ENCODE peak calls at places on chromosome 7, in four cellular contexts. H, W, O and R are unnamed samples.

GRCh38 chr7:130492519-130493274 is 812 bp downstream of the MEST start:
- DNase-seq in H (no peak), W (no peak), O (peak; percentile 12), R (no peak)

GRCh38 chr7:134831862-134832261 is 52.4 kb downstream of the CALD1 start:
- DNase-seq in H (peak; percentile 16), W (no peak), O (peak; percentile 74), R (peak; percentile 14)

GRCh38 chr7:74461970-74462706 is 8.4 kb downstream of the GTF2IRD1 start:
- DNase-seq in H (no peak), W (no peak), O (no peak), R (no peak)

GRCh38 chr7:120783273-120783672 is 74.7 kb downstream of the TSPAN12 start:
- DNase-seq in H (no peak), W (no peak), O (no peak), R (no peak)

GRCh38 chr7:142899661-142900060 is 14.1 kb upstream of the TRPV6 start:
- DNase-seq in H (no peak), W (no peak), O (no peak), R (no peak)

GRCh38 chr7:129494041-129494440 is 8.3 kb upstream of the SMKR1 start:
- DNase-seq in H (no peak), W (no peak), O (peak; percentile 93), R (no peak)

GRCh38 chr7:229184-229964 is 37.0 kb downstream of the FAM20C start:
- DNase-seq in H (no peak), W (no peak), O (peak; percentile 84), R (peak; percentile 59)

GRCh38 chr7:2239242-2239641 is 2.8 kb downstream of the MRM2 start:
- DNase-seq in H (no peak), W (no peak), O (no peak), R (no peak)

GRCh38 chr7:80488406-80488805 is 23.5 kb downstream of the GNAT3 start:
- DNase-seq in H (no peak), W (no peak), O (peak; percentile 55), R (no peak)

GRCh38 chr7:2929321-2930201 is 85.5 kb upstream of the GNA12 start:
- DNase-seq in H (no peak), W (no peak), O (no peak), R (peak; percentile 25)

GRCh38 chr7:13850185-13850752 is 139.2 kb downstream of the ETV1 start:
- DNase-seq in H (no peak), W (peak; percentile 55), O (peak; percentile 96), R (no peak)

GRCh38 chr7:22430457-22430856 is 69.5 kb downstream of the STEAP1B start:
- DNase-seq in H (no peak), W (no peak), O (peak; percentile 92), R (no peak)

GRCh38 chr7:132490474-132490873 is 85.8 kb downstream of the PLXNA4 start:
- DNase-seq in H (no peak), W (no peak), O (no peak), R (no peak)

GRCh38 chr7:99835189-99835588 is 7.4 kb downstream of the CYP3A43 start:
- DNase-seq in H (no peak), W (no peak), O (no peak), R (no peak)

GRCh38 chr7:82210422-82211184 is 233.0 kb downstream of the CACNA2D1 start:
- DNase-seq in H (no peak), W (no peak), O (peak; percentile 61), R (no peak)

GRCh38 chr7:77629797-77630196 is 66.5 kb upstream of the RSBN1L start:
- DNase-seq in H (no peak), W (no peak), O (no peak), R (no peak)

GRCh38 chr7:77516085-77516484 is 21.0 kb upstream of the PTPN12 start:
- DNase-seq in H (no peak), W (no peak), O (no peak), R (no peak)

GRCh38 chr7:28685291-28685659 is 272.9 kb downstream of the TRIL start:
- DNase-seq in H (peak; percentile 41), W (no peak), O (no peak), R (peak; percentile 77)

GRCh38 chr7:116888895-116889294 is 26.5 kb downstream of the CAPZA2 start:
- DNase-seq in H (no peak), W (no peak), O (no peak), R (no peak)

GRCh38 chr7:94466516-94466915 is 43.1 kb upstream of the CASD1 start:
- DNase-seq in H (no peak), W (no peak), O (no peak), R (no peak)

GRCh38 chr7:4878336-4879335 is 4.9 kb downstream of the RADIL start:
- DNase-seq in H (no peak), W (no peak), O (no peak), R (peak; percentile 85)

GRCh38 chr7:111012799-111013675 is 77.9 kb upstream of the LRRN3 start:
- DNase-seq in H (no peak), W (peak; percentile 18), O (no peak), R (no peak)

GRCh38 chr7:68730871-68731403 is 867.3 kb upstream of the AUTS2 start:
- DNase-seq in H (no peak), W (no peak), O (no peak), R (no peak)

GRCh38 chr7:142785841-142786250 is 15.1 kb downstream of the PRSS2 start:
- DNase-seq in H (no peak), W (peak; percentile 85), O (no peak), R (no peak)

GRCh38 chr7:154640266-154640865 is 362.6 kb downstream of the PAXIP1 start:
- DNase-seq in H (peak; percentile 18), W (no peak), O (no peak), R (peak; percentile 48)

GRCh38 chr7:98171449-98171848 is 39.8 kb upstream of the BHLHA15 start:
- DNase-seq in H (no peak), W (no peak), O (no peak), R (no peak)

GRCh38 chr7:10429516-10429915 is 544.2 kb upstream of the PHF14 start:
- DNase-seq in H (no peak), W (no peak), O (no peak), R (peak; percentile 15)

GRCh38 chr7:40921589-40922315 is 781.1 kb downstream of the INHBA start:
- DNase-seq in H (no peak), W (no peak), O (no peak), R (no peak)

GRCh38 chr7:35988818-35989217 is 164.2 kb upstream of the EEPD1 start:
- DNase-seq in H (no peak), W (no peak), O (no peak), R (no peak)

GRCh38 chr7:108090791-108091460 is 39.2 kb downstream of the LAMB4 start:
- DNase-seq in H (no peak), W (no peak), O (no peak), R (no peak)

GRCh38 chr7:12389089-12389700 is 14.5 kb downstream of the VWDE start:
- DNase-seq in H (peak; percentile 13), W (no peak), O (peak; percentile 80), R (no peak)